ENCODE peak calls at places on chromosomes 5 and 9, in five cellular contexts. One of them, this sample, is unnamed.

GRCh38 chr9:130114741-130115140 is 57.5 kb upstream of the NCS1 start:
- DNase-seq in skeletal muscle cell: no peak
- DNase-seq in NAMALWA: no peak
- DNase-seq in stimulated activated naive CD4-positive, alpha-beta T cell: no peak
- DNase-seq in stimulated activated CD8-positive, alpha-beta memory T cell treated with anti-CD3 and anti-CD28 coated beads, Interleukin-7, amount 100 ng/mL, for 4 hours: no peak
- DNase-seq in this sample: no peak

GRCh38 chr5:160315968-160316367 is 3.6 kb upstream of the CCNJL start:
- DNase-seq in skeletal muscle cell: no peak
- DNase-seq in stimulated activated CD8-positive, alpha-beta memory T cell treated with anti-CD3 and anti-CD28 coated beads, Interleukin-7, amount 100 ng/mL, for 4 hours: no peak
- DNase-seq in NAMALWA: no peak
- DNase-seq in stimulated activated naive CD4-positive, alpha-beta T cell: no peak
- DNase-seq in this sample: no peak

GRCh38 chr9:76245518-76245917 is 148.7 kb downstream of the RFK start:
- DNase-seq in NAMALWA: no peak
- DNase-seq in stimulated activated naive CD4-positive, alpha-beta T cell: no peak
- DNase-seq in skeletal muscle cell: no peak
- DNase-seq in stimulated activated CD8-positive, alpha-beta memory T cell treated with anti-CD3 and anti-CD28 coated beads, Interleukin-7, amount 100 ng/mL, for 4 hours: no peak
- DNase-seq in this sample: no peak

GRCh38 chr5:119255571-119256356 is 100.1 kb upstream of the TNFAIP8 start:
- DNase-seq in stimulated activated CD8-positive, alpha-beta memory T cell treated with anti-CD3 and anti-CD28 coated beads, Interleukin-7, amount 100 ng/mL, for 4 hours: no peak
- DNase-seq in stimulated activated naive CD4-positive, alpha-beta T cell: no peak
- DNase-seq in skeletal muscle cell: no peak
- DNase-seq in NAMALWA: peak
- DNase-seq in this sample: no peak

GRCh38 chr5:14582797-14583137 is 1.2 kb downstream of the OTULINL start:
- DNase-seq in NAMALWA: no peak
- DNase-seq in stimulated activated naive CD4-positive, alpha-beta T cell: no peak
- DNase-seq in stimulated activated CD8-positive, alpha-beta memory T cell treated with anti-CD3 and anti-CD28 coated beads, Interleukin-7, amount 100 ng/mL, for 4 hours: no peak
- DNase-seq in skeletal muscle cell: no peak
- DNase-seq in this sample: no peak

GRCh38 chr9:10438955-10439354 is 173.8 kb downstream of the PTPRD start:
- DNase-seq in stimulated activated CD8-positive, alpha-beta memory T cell treated with anti-CD3 and anti-CD28 coated beads, Interleukin-7, amount 100 ng/mL, for 4 hours: no peak
- DNase-seq in NAMALWA: no peak
- DNase-seq in stimulated activated naive CD4-positive, alpha-beta T cell: no peak
- DNase-seq in skeletal muscle cell: no peak
- DNase-seq in this sample: no peak

GRCh38 chr5:113212244-113212920 is 222.4 kb downstream of the TSSK1B start:
- DNase-seq in NAMALWA: no peak
- DNase-seq in stimulated activated CD8-positive, alpha-beta memory T cell treated with anti-CD3 and anti-CD28 coated beads, Interleukin-7, amount 100 ng/mL, for 4 hours: no peak
- DNase-seq in stimulated activated naive CD4-positive, alpha-beta T cell: no peak
- DNase-seq in skeletal muscle cell: peak
- DNase-seq in this sample: no peak

GRCh38 chr5:14749579-14750091 is 85.1 kb downstream of the OTULIN start:
- DNase-seq in stimulated activated CD8-positive, alpha-beta memory T cell treated with anti-CD3 and anti-CD28 coated beads, Interleukin-7, amount 100 ng/mL, for 4 hours: no peak
- DNase-seq in skeletal muscle cell: no peak
- DNase-seq in NAMALWA: no peak
- DNase-seq in stimulated activated naive CD4-positive, alpha-beta T cell: no peak
- DNase-seq in this sample: no peak

GRCh38 chr9:11142965-11143738 is 530.4 kb upstream of the PTPRD start:
- DNase-seq in stimulated activated CD8-positive, alpha-beta memory T cell treated with anti-CD3 and anti-CD28 coated beads, Interleukin-7, amount 100 ng/mL, for 4 hours: no peak
- DNase-seq in NAMALWA: no peak
- DNase-seq in skeletal muscle cell: no peak
- DNase-seq in stimulated activated naive CD4-positive, alpha-beta T cell: no peak
- DNase-seq in this sample: no peak

GRCh38 chr5:132500931-132501628 is 10.5 kb upstream of the IRF1 start:
- DNase-seq in stimulated activated naive CD4-positive, alpha-beta T cell: peak
- DNase-seq in skeletal muscle cell: no peak
- DNase-seq in stimulated activated CD8-positive, alpha-beta memory T cell treated with anti-CD3 and anti-CD28 coated beads, Interleukin-7, amount 100 ng/mL, for 4 hours: no peak
- DNase-seq in NAMALWA: peak
- DNase-seq in this sample: peak

GRCh38 chr9:117887383-117887782 is 183.2 kb downstream of the TLR4 start:
- DNase-seq in stimulated activated naive CD4-positive, alpha-beta T cell: no peak
- DNase-seq in skeletal muscle cell: no peak
- DNase-seq in stimulated activated CD8-positive, alpha-beta memory T cell treated with anti-CD3 and anti-CD28 coated beads, Interleukin-7, amount 100 ng/mL, for 4 hours: no peak
- DNase-seq in NAMALWA: no peak
- DNase-seq in this sample: no peak

GRCh38 chr9:87375397-87376073 is 122.1 kb upstream of the DAPK1 start:
- DNase-seq in skeletal muscle cell: no peak
- DNase-seq in NAMALWA: no peak
- DNase-seq in stimulated activated naive CD4-positive, alpha-beta T cell: no peak
- DNase-seq in stimulated activated CD8-positive, alpha-beta memory T cell treated with anti-CD3 and anti-CD28 coated beads, Interleukin-7, amount 100 ng/mL, for 4 hours: no peak
- DNase-seq in this sample: no peak

GRCh38 chr9:20396509-20396908 is 225.8 kb downstream of the MLLT3 start:
- DNase-seq in NAMALWA: no peak
- DNase-seq in stimulated activated naive CD4-positive, alpha-beta T cell: no peak
- DNase-seq in skeletal muscle cell: no peak
- DNase-seq in stimulated activated CD8-positive, alpha-beta memory T cell treated with anti-CD3 and anti-CD28 coated beads, Interleukin-7, amount 100 ng/mL, for 4 hours: no peak
- DNase-seq in this sample: no peak

GRCh38 chr9:36423196-36423595 is 23.1 kb upstream of the RNF38 start:
- DNase-seq in stimulated activated CD8-positive, alpha-beta memory T cell treated with anti-CD3 and anti-CD28 coated beads, Interleukin-7, amount 100 ng/mL, for 4 hours: no peak
- DNase-seq in skeletal muscle cell: no peak
- DNase-seq in stimulated activated naive CD4-positive, alpha-beta T cell: no peak
- DNase-seq in NAMALWA: no peak
- DNase-seq in this sample: no peak

GRCh38 chr9:113566712-113567071 is 103.2 kb downstream of the RGS3 start:
- DNase-seq in skeletal muscle cell: no peak
- DNase-seq in stimulated activated CD8-positive, alpha-beta memory T cell treated with anti-CD3 and anti-CD28 coated beads, Interleukin-7, amount 100 ng/mL, for 4 hours: no peak
- DNase-seq in NAMALWA: no peak
- DNase-seq in stimulated activated naive CD4-positive, alpha-beta T cell: no peak
- DNase-seq in this sample: no peak

GRCh38 chr5:73437126-73438047 is 11.2 kb downstream of the FOXD1 start:
- DNase-seq in NAMALWA: no peak
- DNase-seq in stimulated activated CD8-positive, alpha-beta memory T cell treated with anti-CD3 and anti-CD28 coated beads, Interleukin-7, amount 100 ng/mL, for 4 hours: no peak
- DNase-seq in skeletal muscle cell: no peak
- DNase-seq in stimulated activated naive CD4-positive, alpha-beta T cell: no peak
- DNase-seq in this sample: no peak